ENCODE peak calls at places on chromosomes 1 and 21, in six cellular contexts. Y is iPS DF 6.9; H is colonic mucosa; I is CD8-positive, alpha-beta T cell; K is stomach; G is tibial artery. S is an unnamed sample.

GRCh38 chr21:17802568-17802967 is 16.6 kb downstream of the C21orf91 start:
- DNase-seq in H (no peak), Y (no peak), I (no peak), K (no peak), G (no peak), S (no peak)

GRCh38 chr1:1020415-1021009 is 592 bp downstream of the AGRN start:
- DNase-seq in H (no peak), I (no peak), K (no peak), G (no peak), Y (no peak), S (no peak)

GRCh38 chr1:9286556-9286955 is 6.1 kb upstream of the SPSB1 start:
- DNase-seq in H (no peak), G (no peak), K (no peak), I (no peak), Y (no peak), S (no peak)

GRCh38 chr1:201085902-201086735 is 26.1 kb downstream of the CACNA1S start:
- DNase-seq in K (peak; percentile 78), G (peak; percentile 52), Y (peak; percentile 27), H (peak; percentile 59), I (peak; percentile 14), S (no peak)

GRCh38 chr1:166479052-166479631 is 312.3 kb upstream of the FAM78B start:
- DNase-seq in Y (peak; percentile 11), K (peak; percentile 66), G (peak; percentile 54), I (peak; percentile 35), H (peak; percentile 60), S (no peak)

GRCh38 chr1:7005762-7006161 is 220.5 kb downstream of the CAMTA1 start:
- DNase-seq in K (no peak), Y (no peak), G (no peak), H (no peak), I (no peak), S (no peak)

GRCh38 chr1:226220473-226221189 is 2.8 kb upstream of the MIXL1 start:
- DNase-seq in G (no peak), Y (no peak), H (no peak), I (no peak), K (no peak), S (no peak)

GRCh38 chr1:147177611-147178370 is 5.5 kb upstream of the PRKAB2 start:
- DNase-seq in G (no peak), I (no peak), H (peak; percentile 25), Y (no peak), K (no peak), S (no peak)

GRCh38 chr1:87410771-87411170 is 82.1 kb downstream of the LMO4 start:
- DNase-seq in K (peak; percentile 54), H (peak; percentile 24), Y (no peak), I (no peak), G (no peak), S (no peak)

GRCh38 chr1:31038360-31038759 is 27.2 kb downstream of the PUM1 start:
- DNase-seq in I (no peak), K (no peak), G (no peak), H (no peak), Y (no peak), S (no peak)
- H3K4me1 ChIP-seq in I (peaks cover 10% of the 10 kb centered on the region), K (peaks cover 20% of the 10 kb centered on the region), G (no peaks in the 10 kb centered on the region), H (peaks cover 4% of the 10 kb centered on the region), Y (peaks cover 4% of the 10 kb centered on the region), S (peaks cover 38% of the 10 kb centered on the region)

GRCh38 chr1:45864124-45864721 is 60.8 kb downstream of the MAST2 start:
- DNase-seq in H (no peak), Y (no peak), K (no peak), G (no peak), I (no peak), S (no peak)

GRCh38 chr1:45867697-45868346 is 64.4 kb downstream of the MAST2 start:
- DNase-seq in H (no peak), K (no peak), G (no peak), I (no peak), Y (no peak), S (no peak)

GRCh38 chr1:45862008-45862407 is 58.6 kb downstream of the MAST2 start:
- DNase-seq in G (no peak), Y (no peak), I (no peak), K (no peak), H (no peak), S (no peak)

GRCh38 chr1:45863117-45863670 is 59.8 kb downstream of the MAST2 start:
- DNase-seq in H (no peak), I (no peak), G (no peak), K (no peak), Y (no peak), S (no peak)

GRCh38 chr1:45864765-45865164 is 61.4 kb downstream of the MAST2 start:
- DNase-seq in G (no peak), I (no peak), Y (no peak), H (no peak), K (no peak), S (no peak)
- H3K4me3 ChIP-seq in G (no peak overlapping the region), I (no peak overlapping the region), Y (no peak overlapping the region), H (peak overlapping the region; percentile 8), K (peak overlapping the region; percentile 26), S (no peak overlapping the region)

GRCh38 chr1:54548389-54549044 is 489 bp downstream of the ACOT11 start:
- DNase-seq in I (no peak), G (no peak), K (peak; percentile 47), Y (no peak), H (no peak), S (no peak)

GRCh38 chr1:54543729-54544496 is 4.1 kb upstream of the ACOT11 start:
- DNase-seq in H (no peak), G (no peak), K (no peak), Y (no peak), I (no peak), S (peak; percentile 40)

GRCh38 chr1:54546651-54547348 is 1.2 kb upstream of the ACOT11 start:
- DNase-seq in I (no peak), Y (no peak), H (no peak), K (no peak), G (no peak), S (no peak)

GRCh38 chr1:54547601-54548388 is at the start of gene ACOT11:
- DNase-seq in I (no peak), H (peak; percentile 58), Y (no peak), G (peak; percentile 81), K (peak; percentile 77), S (no peak)

GRCh38 chr1:54545916-54546635 is 2.0 kb upstream of the ACOT11 start:
- DNase-seq in G (no peak), Y (no peak), H (no peak), K (no peak), I (no peak), S (no peak)
- H3K4me1 ChIP-seq in G (no peaks in the 10 kb centered on the region), Y (peaks cover 1% of the 10 kb centered on the region), H (no peaks in the 10 kb centered on the region), K (peaks cover 33% of the 10 kb centered on the region), I (peaks cover 10% of the 10 kb centered on the region), S (peaks cover 24% of the 10 kb centered on the region)

GRCh38 chr1:17192394-17193221 is 12.3 kb upstream of the PADI1 start:
- DNase-seq in K (no peak), I (no peak), H (no peak), G (no peak), Y (no peak), S (no peak)
- H3K4me3 ChIP-seq in K (no peak overlapping the region), I (no peak overlapping the region), H (no peak overlapping the region), G (no peak overlapping the region), Y (no peak overlapping the region), S (no peak overlapping the region)

GRCh38 chr1:16443975-16444745 is 3.6 kb downstream of the NECAP2 start:
- DNase-seq in I (no peak), K (no peak), G (peak; percentile 31), Y (no peak), H (no peak), S (no peak)
- H3K4me1 ChIP-seq in I (peaks cover 29% of the 10 kb centered on the region), K (peaks cover 29% of the 10 kb centered on the region), G (peaks cover 4% of the 10 kb centered on the region), Y (no peaks in the 10 kb centered on the region), H (peaks cover 5% of the 10 kb centered on the region), S (peaks cover 3% of the 10 kb centered on the region)

GRCh38 chr1:198577444-198577843 is 37.0 kb upstream of the ATP6V1G3 start:
- DNase-seq in H (no peak), K (no peak), I (no peak), G (no peak), Y (no peak), S (no peak)

GRCh38 chr1:198575715-198576641 is 35.5 kb upstream of the ATP6V1G3 start:
- DNase-seq in K (no peak), Y (no peak), H (no peak), G (no peak), I (no peak), S (no peak)

DNA sequence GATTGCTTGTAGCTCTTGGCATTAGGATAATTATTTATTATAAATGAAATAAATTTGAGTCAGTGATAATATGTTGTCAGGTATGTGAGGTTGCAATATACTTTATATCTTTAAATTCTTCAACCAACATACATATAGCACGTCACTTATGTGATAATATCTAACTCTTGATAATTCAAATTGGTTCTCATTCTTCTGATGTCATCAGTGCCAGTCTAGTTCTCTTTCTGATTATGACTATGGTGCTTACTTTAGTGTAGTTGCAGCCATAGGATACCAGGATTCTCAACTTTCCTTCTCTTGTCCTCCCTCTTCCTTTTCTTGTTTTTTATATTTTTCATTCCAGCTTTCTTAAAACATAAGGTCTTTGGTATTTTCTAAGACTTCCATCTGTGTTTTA is 34.8 kb upstream of the ATP6V1G3 start:
- DNase-seq in K (no peak), Y (no peak), I (no peak), H (no peak), G (no peak), S (no peak)
- H3K4me3 ChIP-seq in K (no peak overlapping the region), Y (no peak overlapping the region), I (no peak overlapping the region), H (no peak overlapping the region), G (no peak overlapping the region), S (no peak overlapping the region)